ENCODE peak calls at places on chromosomes 4 and X, in five cellular contexts. O is body of pancreas, P is GM13977, Z is AG09309, M is astrocyte. W is an unnamed sample.

GRCh38 chr4:120078216-120078615 is 11.6 kb upstream of the MAD2L1 start:
- DNase-seq in O (no peak), P (no peak), Z (no peak), M (peak), W (no peak)

GRCh38 chrX:100928660-100929613 is at the start of gene XKRX:
- DNase-seq in O (peak), P (peak), Z (no peak), M (peak), W (peak)

GRCh38 chr4:150126880-150127236 is 48.6 kb downstream of the DCLK2 start:
- DNase-seq in O (no peak), P (peak), Z (no peak), M (peak), W (no peak)

GRCh38 chr4:10098770-10099139 is 17.8 kb downstream of the WDR1 start:
- DNase-seq in O (no peak), P (no peak), Z (no peak), M (peak), W (peak)

GRCh38 chr4:99383833-99384392 is 31.4 kb upstream of the ADH1C start:
- DNase-seq in O (peak), P (no peak), Z (peak), M (peak), W (no peak)

GRCh38 chrX:10677490-10677889 is 57.1 kb upstream of the MID1 start:
- DNase-seq in O (no peak), P (no peak), Z (no peak), M (no peak), W (no peak)

GRCh38 chrX:1463581-1464281 is 11.0 kb upstream of the ASMTL start:
- DNase-seq in O (no peak), P (no peak), Z (no peak), M (no peak), W (peak)

GRCh38 chrX:44945736-44946135 is 72.7 kb downstream of the KDM6A start:
- DNase-seq in O (no peak), P (no peak), Z (no peak), M (no peak), W (peak)

GRCh38 chr4:170736710-170737109 is 647.0 kb upstream of the AADAT start:
- DNase-seq in O (no peak), P (no peak), Z (no peak), M (peak), W (no peak)

GRCh38 chr4:152166567-152166966 is 369.3 kb downstream of the FBXW7 start:
- DNase-seq in O (no peak), P (no peak), Z (no peak), M (no peak), W (no peak)

GRCh38 chr4:74540193-74540592 is 95.3 kb downstream of the AREG start:
- DNase-seq in O (no peak), P (no peak), Z (no peak), M (peak), W (no peak)

GRCh38 chrX:30153881-30154260 is 61.5 kb upstream of the MAGEB2 start:
- DNase-seq in O (no peak), P (no peak), Z (no peak), M (peak), W (no peak)

GRCh38 chr4:38696697-38697096 is 32.7 kb downstream of the KLF3 start:
- DNase-seq in O (no peak), P (no peak), Z (no peak), M (no peak), W (no peak)

GRCh38 chr4:1400861-1401408 is 5.3 kb downstream of the NKX1-1 start:
- DNase-seq in O (no peak), P (peak), Z (no peak), M (no peak), W (no peak)

DNA sequence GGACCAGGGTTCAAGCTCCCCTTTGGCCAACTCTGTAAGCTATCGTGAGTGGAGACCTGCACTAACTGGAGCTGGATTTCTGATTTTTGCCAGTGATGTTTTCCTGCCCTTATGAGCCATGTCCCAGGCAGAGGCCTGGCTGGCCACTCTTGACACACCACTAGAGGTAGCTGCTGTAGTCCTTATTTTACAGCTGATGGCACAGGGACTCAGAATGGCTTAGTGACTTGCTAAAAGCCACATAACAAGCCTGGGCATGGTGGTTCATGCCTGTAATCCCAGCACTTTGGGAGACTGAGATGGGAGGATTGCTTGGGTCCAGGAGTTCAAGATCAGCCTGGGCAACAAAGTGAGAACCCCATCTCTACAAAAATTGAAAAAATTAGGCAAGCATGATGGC is 33.4 kb downstream of the CYTL1 start:
- DNase-seq in O (no peak), P (no peak), Z (no peak), M (no peak), W (no peak)
- TF ChIP-seq CTCF in O (no peak), P (no peak), Z (peak), M (no peak), W (no peak)

DNA sequence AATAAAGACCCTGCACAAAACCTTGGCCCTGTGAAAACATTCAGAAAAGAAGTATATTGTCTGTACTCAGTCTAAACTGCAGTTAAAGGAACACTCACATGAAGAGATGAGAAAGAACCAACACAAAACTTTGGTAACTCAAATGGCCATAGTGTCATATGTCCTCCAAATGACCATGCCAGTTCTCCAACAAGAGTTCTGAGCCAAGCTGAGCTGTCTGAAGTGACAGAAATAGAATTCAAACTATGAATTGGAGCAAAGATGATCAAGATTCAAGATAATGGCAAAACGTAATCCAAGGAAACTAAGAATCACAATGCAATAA is 739.3 kb upstream of the NDST4 start:
- DNase-seq in O (no peak), P (no peak), Z (no peak), M (no peak), W (no peak)
- TF ChIP-seq CTCF in O (no peak), P (no peak), Z (no peak), M (peak), W (no peak)

GRCh38 chrX:137052641-137053235 is 18.9 kb upstream of the GPR101 start:
- DNase-seq in O (peak), P (no peak), Z (no peak), M (no peak), W (peak)
- TF ChIP-seq CTCF in O (no peak), P (no peak), Z (no peak), M (no peak), W (no peak)

GRCh38 chrX:70096052-70096451 is 33.8 kb downstream of the OTUD6A start:
- DNase-seq in O (no peak), P (no peak), Z (no peak), M (no peak), W (no peak)
- TF ChIP-seq CTCF in O (no peak), P (peak), Z (peak), M (no peak), W (no peak)

GRCh38 chr4:172514011-172514410 is 654.6 kb upstream of the GALNT7 start:
- DNase-seq in O (no peak), P (no peak), Z (no peak), M (no peak), W (no peak)

GRCh38 chr4:172521171-172521570 is 647.4 kb upstream of the GALNT7 start:
- DNase-seq in O (no peak), P (no peak), Z (no peak), M (no peak), W (no peak)

GRCh38 chr4:172514801-172515200 is 653.8 kb upstream of the GALNT7 start:
- DNase-seq in O (no peak), P (no peak), Z (no peak), M (peak), W (no peak)

GRCh38 chr4:172515266-172515879 is 653.2 kb upstream of the GALNT7 start:
- DNase-seq in O (no peak), P (no peak), Z (no peak), M (peak), W (no peak)
- TF ChIP-seq CTCF in O (no peak), P (no peak), Z (no peak), M (no peak), W (no peak)

GRCh38 chrX:150486011-150486410 is 82.4 kb upstream of the MTM1 start:
- DNase-seq in O (peak), P (no peak), Z (no peak), M (peak), W (peak)
- TF ChIP-seq CTCF in O (peak), P (peak), Z (peak), M (peak), W (peak)